ENCODE peak calls at places on chromosomes 3 and 15, in nine cellular contexts. One of them, this sample, is unnamed.

GRCh38 chr3:55160241-55160877 is 232.5 kb upstream of the LRTM1 start:
- DNase-seq in dorsolateral prefrontal cortex: no peak
- DNase-seq in upper lobe of right lung: no peak
- DNase-seq in GM13976: no peak
- DNase-seq in esophagus squamous epithelium: no peak
- DNase-seq in cardiac muscle cell: peak; percentile 91
- DNase-seq in right atrium auricular region: peak; percentile 76
- DNase-seq in IMR-90: peak; percentile 100
- DNase-seq in left ventricle myocardium inferior: peak; percentile 23
- DNase-seq in this sample: peak; percentile 22

GRCh38 chr3:143839980-143840379 is 8.3 kb downstream of the SLC9A9 start:
- DNase-seq in left ventricle myocardium inferior: no peak
- DNase-seq in dorsolateral prefrontal cortex: no peak
- DNase-seq in upper lobe of right lung: no peak
- DNase-seq in IMR-90: no peak
- DNase-seq in cardiac muscle cell: no peak
- DNase-seq in right atrium auricular region: no peak
- DNase-seq in GM13976: no peak
- DNase-seq in esophagus squamous epithelium: no peak
- DNase-seq in this sample: no peak

GRCh38 chr3:180265551-180265950 is 228.8 kb upstream of the PEX5L start:
- DNase-seq in GM13976: no peak
- DNase-seq in left ventricle myocardium inferior: no peak
- DNase-seq in IMR-90: peak; percentile 67
- DNase-seq in upper lobe of right lung: no peak
- DNase-seq in esophagus squamous epithelium: no peak
- DNase-seq in cardiac muscle cell: no peak
- DNase-seq in right atrium auricular region: no peak
- DNase-seq in dorsolateral prefrontal cortex: peak; percentile 16
- DNase-seq in this sample: no peak

GRCh38 chr15:68277131-68277604 is 377 bp upstream of the FEM1B start:
- DNase-seq in GM13976: no peak
- DNase-seq in upper lobe of right lung: no peak
- DNase-seq in dorsolateral prefrontal cortex: peak; percentile 47
- DNase-seq in cardiac muscle cell: peak; percentile 78
- DNase-seq in left ventricle myocardium inferior: no peak
- DNase-seq in right atrium auricular region: no peak
- DNase-seq in esophagus squamous epithelium: no peak
- DNase-seq in IMR-90: peak; percentile 48
- DNase-seq in this sample: peak; percentile 48

GRCh38 chr15:81337713-81338157 is 13.8 kb upstream of the STARD5 start:
- DNase-seq in cardiac muscle cell: peak; percentile 46
- DNase-seq in IMR-90: no peak
- DNase-seq in GM13976: no peak
- DNase-seq in esophagus squamous epithelium: no peak
- DNase-seq in right atrium auricular region: peak; percentile 59
- DNase-seq in upper lobe of right lung: no peak
- DNase-seq in dorsolateral prefrontal cortex: no peak
- DNase-seq in left ventricle myocardium inferior: no peak
- DNase-seq in this sample: no peak

GRCh38 chr3:111072016-111072891 is 638 bp downstream of the NECTIN3 start:
- DNase-seq in esophagus squamous epithelium: no peak
- DNase-seq in upper lobe of right lung: peak; percentile 74
- DNase-seq in GM13976: peak; percentile 36
- DNase-seq in cardiac muscle cell: peak; percentile 50
- DNase-seq in right atrium auricular region: no peak
- DNase-seq in left ventricle myocardium inferior: peak; percentile 25
- DNase-seq in IMR-90: peak; percentile 25
- DNase-seq in dorsolateral prefrontal cortex: no peak
- DNase-seq in this sample: peak; percentile 47

GRCh38 chr15:62378772-62379171 is 213.7 kb upstream of the C2CD4B start:
- DNase-seq in GM13976: no peak
- DNase-seq in esophagus squamous epithelium: no peak
- DNase-seq in dorsolateral prefrontal cortex: no peak
- DNase-seq in IMR-90: no peak
- DNase-seq in upper lobe of right lung: no peak
- DNase-seq in cardiac muscle cell: no peak
- DNase-seq in right atrium auricular region: no peak
- DNase-seq in left ventricle myocardium inferior: no peak
- DNase-seq in this sample: no peak

GRCh38 chr3:178267158-178267838 is 268.9 kb upstream of the KCNMB2 start:
- DNase-seq in cardiac muscle cell: no peak
- DNase-seq in IMR-90: peak; percentile 28
- DNase-seq in right atrium auricular region: no peak
- DNase-seq in upper lobe of right lung: no peak
- DNase-seq in GM13976: no peak
- DNase-seq in esophagus squamous epithelium: no peak
- DNase-seq in dorsolateral prefrontal cortex: no peak
- DNase-seq in left ventricle myocardium inferior: no peak
- DNase-seq in this sample: no peak

GRCh38 chr15:25635190-25635589 is 196.4 kb upstream of the UBE3A start:
- DNase-seq in cardiac muscle cell: no peak
- DNase-seq in dorsolateral prefrontal cortex: no peak
- DNase-seq in right atrium auricular region: no peak
- DNase-seq in esophagus squamous epithelium: no peak
- DNase-seq in IMR-90: no peak
- DNase-seq in GM13976: no peak
- DNase-seq in left ventricle myocardium inferior: no peak
- DNase-seq in upper lobe of right lung: no peak
- DNase-seq in this sample: no peak

GRCh38 chr3:10594915-10595314 is 89.5 kb upstream of the ATP2B2 start:
- DNase-seq in upper lobe of right lung: no peak
- DNase-seq in esophagus squamous epithelium: no peak
- DNase-seq in right atrium auricular region: no peak
- DNase-seq in GM13976: peak; percentile 57
- DNase-seq in cardiac muscle cell: peak; percentile 70
- DNase-seq in left ventricle myocardium inferior: no peak
- DNase-seq in dorsolateral prefrontal cortex: no peak
- DNase-seq in IMR-90: peak; percentile 53
- DNase-seq in this sample: peak; percentile 74

GRCh38 chr15:64019764-64020163 is 26.5 kb downstream of the DAPK2 start:
- DNase-seq in esophagus squamous epithelium: no peak
- DNase-seq in upper lobe of right lung: no peak
- DNase-seq in dorsolateral prefrontal cortex: no peak
- DNase-seq in cardiac muscle cell: no peak
- DNase-seq in left ventricle myocardium inferior: peak; percentile 52
- DNase-seq in IMR-90: no peak
- DNase-seq in GM13976: no peak
- DNase-seq in right atrium auricular region: no peak
- DNase-seq in this sample: no peak

GRCh38 chr15:101128191-101128590 is 123.7 kb downstream of the CHSY1 start:
- DNase-seq in left ventricle myocardium inferior: no peak
- DNase-seq in esophagus squamous epithelium: no peak
- DNase-seq in IMR-90: peak; percentile 99
- DNase-seq in dorsolateral prefrontal cortex: no peak
- DNase-seq in GM13976: no peak
- DNase-seq in right atrium auricular region: no peak
- DNase-seq in cardiac muscle cell: peak; percentile 95
- DNase-seq in upper lobe of right lung: no peak
- DNase-seq in this sample: no peak

GRCh38 chr15:80920271-80920699 is 69.3 kb downstream of the MESD start:
- DNase-seq in cardiac muscle cell: no peak
- DNase-seq in IMR-90: no peak
- DNase-seq in upper lobe of right lung: no peak
- DNase-seq in left ventricle myocardium inferior: no peak
- DNase-seq in dorsolateral prefrontal cortex: no peak
- DNase-seq in right atrium auricular region: no peak
- DNase-seq in GM13976: no peak
- DNase-seq in esophagus squamous epithelium: no peak
- DNase-seq in this sample: no peak

GRCh38 chr15:31387483-31388118 is 61.0 kb downstream of the KLF13 start:
- DNase-seq in GM13976: peak; percentile 9
- DNase-seq in dorsolateral prefrontal cortex: peak; percentile 22
- DNase-seq in IMR-90: peak; percentile 18
- DNase-seq in left ventricle myocardium inferior: peak; percentile 76
- DNase-seq in upper lobe of right lung: no peak
- DNase-seq in right atrium auricular region: peak; percentile 73
- DNase-seq in cardiac muscle cell: peak; percentile 57
- DNase-seq in esophagus squamous epithelium: no peak
- DNase-seq in this sample: peak; percentile 95

GRCh38 chr3:186882125-186882524 is 39.6 kb downstream of the ADIPOQ start:
- DNase-seq in GM13976: no peak
- DNase-seq in right atrium auricular region: no peak
- DNase-seq in esophagus squamous epithelium: no peak
- DNase-seq in left ventricle myocardium inferior: no peak
- DNase-seq in dorsolateral prefrontal cortex: no peak
- DNase-seq in cardiac muscle cell: peak; percentile 26
- DNase-seq in upper lobe of right lung: no peak
- DNase-seq in IMR-90: no peak
- DNase-seq in this sample: no peak

GRCh38 chr3:134838599-134838998 is 43.5 kb downstream of the EPHB1 start:
- DNase-seq in right atrium auricular region: no peak
- DNase-seq in cardiac muscle cell: no peak
- DNase-seq in IMR-90: no peak
- DNase-seq in esophagus squamous epithelium: no peak
- DNase-seq in dorsolateral prefrontal cortex: no peak
- DNase-seq in GM13976: no peak
- DNase-seq in upper lobe of right lung: no peak
- DNase-seq in left ventricle myocardium inferior: no peak
- DNase-seq in this sample: no peak

GRCh38 chr3:172904817-172905479 is 154.4 kb downstream of the ECT2 start:
- DNase-seq in GM13976: no peak
- DNase-seq in right atrium auricular region: no peak
- DNase-seq in cardiac muscle cell: no peak
- DNase-seq in esophagus squamous epithelium: no peak
- DNase-seq in left ventricle myocardium inferior: no peak
- DNase-seq in dorsolateral prefrontal cortex: no peak
- DNase-seq in IMR-90: no peak
- DNase-seq in upper lobe of right lung: no peak
- DNase-seq in this sample: no peak

GRCh38 chr3:33982269-33982798 is 183.9 kb downstream of the PDCD6IP start:
- DNase-seq in esophagus squamous epithelium: no peak
- DNase-seq in upper lobe of right lung: no peak
- DNase-seq in right atrium auricular region: no peak
- DNase-seq in IMR-90: peak; percentile 63
- DNase-seq in GM13976: no peak
- DNase-seq in dorsolateral prefrontal cortex: no peak
- DNase-seq in left ventricle myocardium inferior: no peak
- DNase-seq in cardiac muscle cell: no peak
- DNase-seq in this sample: no peak

GRCh38 chr3:67016522-67017080 is 18.5 kb downstream of the KBTBD8 start:
- DNase-seq in right atrium auricular region: no peak
- DNase-seq in esophagus squamous epithelium: no peak
- DNase-seq in upper lobe of right lung: no peak
- DNase-seq in GM13976: no peak
- DNase-seq in dorsolateral prefrontal cortex: no peak
- DNase-seq in cardiac muscle cell: no peak
- DNase-seq in IMR-90: no peak
- DNase-seq in left ventricle myocardium inferior: no peak
- DNase-seq in this sample: no peak

GRCh38 chr3:72380711-72381508 is 467.3 kb downstream of the SHQ1 start:
- DNase-seq in cardiac muscle cell: no peak
- DNase-seq in esophagus squamous epithelium: no peak
- DNase-seq in right atrium auricular region: no peak
- DNase-seq in GM13976: no peak
- DNase-seq in IMR-90: no peak
- DNase-seq in left ventricle myocardium inferior: no peak
- DNase-seq in upper lobe of right lung: no peak
- DNase-seq in dorsolateral prefrontal cortex: no peak
- DNase-seq in this sample: no peak

GRCh38 chr3:56881035-56881575 is 79.4 kb upstream of the ARHGEF3 start:
- DNase-seq in cardiac muscle cell: no peak
- DNase-seq in GM13976: no peak
- DNase-seq in upper lobe of right lung: no peak
- DNase-seq in right atrium auricular region: no peak
- DNase-seq in esophagus squamous epithelium: no peak
- DNase-seq in dorsolateral prefrontal cortex: no peak
- DNase-seq in left ventricle myocardium inferior: no peak
- DNase-seq in IMR-90: peak; percentile 3
- DNase-seq in this sample: no peak

GRCh38 chr3:23900744-23901143 is 16.0 kb downstream of the NKIRAS1 start:
- DNase-seq in GM13976: no peak
- DNase-seq in upper lobe of right lung: no peak
- DNase-seq in esophagus squamous epithelium: no peak
- DNase-seq in right atrium auricular region: no peak
- DNase-seq in dorsolateral prefrontal cortex: no peak
- DNase-seq in IMR-90: peak; percentile 71
- DNase-seq in left ventricle myocardium inferior: no peak
- DNase-seq in cardiac muscle cell: peak; percentile 75
- DNase-seq in this sample: no peak

GRCh38 chr3:183959214-183959613 is 58.5 kb downstream of the ABCC5 start:
- DNase-seq in cardiac muscle cell: no peak
- DNase-seq in upper lobe of right lung: no peak
- DNase-seq in dorsolateral prefrontal cortex: no peak
- DNase-seq in IMR-90: no peak
- DNase-seq in esophagus squamous epithelium: no peak
- DNase-seq in left ventricle myocardium inferior: no peak
- DNase-seq in right atrium auricular region: no peak
- DNase-seq in GM13976: no peak
- DNase-seq in this sample: no peak
- TF ChIP-seq CTCF in cardiac muscle cell: no peak
- TF ChIP-seq CTCF in upper lobe of right lung: no peak
- TF ChIP-seq CTCF in dorsolateral prefrontal cortex: no peak
- TF ChIP-seq CTCF in IMR-90: no peak
- TF ChIP-seq CTCF in esophagus squamous epithelium: no peak
- TF ChIP-seq CTCF in left ventricle myocardium inferior: no peak
- TF ChIP-seq CTCF in right atrium auricular region: no peak
- TF ChIP-seq CTCF in GM13976: no peak
- TF ChIP-seq CTCF in this sample: no peak

DNA sequence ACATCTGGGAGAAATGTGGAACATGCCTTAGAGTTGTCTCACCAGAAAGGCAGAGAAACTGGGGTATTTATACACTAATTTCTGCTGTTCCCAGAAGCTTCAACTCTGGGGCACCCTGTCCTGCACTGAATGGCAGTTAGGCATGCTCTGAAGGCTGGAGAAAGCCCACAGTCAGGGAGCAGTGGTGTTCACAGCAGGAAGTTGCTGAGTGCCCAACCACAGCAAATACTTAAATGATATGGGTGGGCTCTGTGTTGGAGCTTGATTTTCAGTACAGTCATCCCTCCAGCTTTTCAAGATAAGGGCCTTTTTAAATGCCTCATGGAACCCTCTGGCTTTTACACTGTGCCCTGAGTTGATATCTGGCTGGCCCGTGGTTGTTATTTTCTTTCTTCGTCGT is 38.7 kb upstream of the RASGRF1 start:
- DNase-seq in GM13976: no peak
- DNase-seq in upper lobe of right lung: no peak
- DNase-seq in IMR-90: no peak
- DNase-seq in dorsolateral prefrontal cortex: no peak
- DNase-seq in right atrium auricular region: no peak
- DNase-seq in cardiac muscle cell: no peak
- DNase-seq in left ventricle myocardium inferior: no peak
- DNase-seq in esophagus squamous epithelium: no peak
- DNase-seq in this sample: no peak
- TF ChIP-seq CTCF in GM13976: no peak
- TF ChIP-seq CTCF in upper lobe of right lung: no peak
- TF ChIP-seq CTCF in IMR-90: no peak
- TF ChIP-seq CTCF in dorsolateral prefrontal cortex: no peak
- TF ChIP-seq CTCF in right atrium auricular region: no peak
- TF ChIP-seq CTCF in cardiac muscle cell: no peak
- TF ChIP-seq CTCF in left ventricle myocardium inferior: no peak
- TF ChIP-seq CTCF in esophagus squamous epithelium: no peak
- TF ChIP-seq CTCF in this sample: no peak

GRCh38 chr3:167862104-167862785 is 126.7 kb downstream of the SERPINI1 start:
- DNase-seq in GM13976: no peak
- DNase-seq in cardiac muscle cell: no peak
- DNase-seq in esophagus squamous epithelium: no peak
- DNase-seq in right atrium auricular region: no peak
- DNase-seq in upper lobe of right lung: no peak
- DNase-seq in IMR-90: no peak
- DNase-seq in dorsolateral prefrontal cortex: no peak
- DNase-seq in left ventricle myocardium inferior: no peak
- DNase-seq in this sample: no peak
- TF ChIP-seq CTCF in GM13976: no peak
- TF ChIP-seq CTCF in cardiac muscle cell: no peak
- TF ChIP-seq CTCF in esophagus squamous epithelium: no peak
- TF ChIP-seq CTCF in right atrium auricular region: no peak
- TF ChIP-seq CTCF in upper lobe of right lung: no peak
- TF ChIP-seq CTCF in IMR-90: no peak
- TF ChIP-seq CTCF in dorsolateral prefrontal cortex: no peak
- TF ChIP-seq CTCF in left ventricle myocardium inferior: no peak
- TF ChIP-seq CTCF in this sample: no peak

GRCh38 chr15:23823508-23823907 is 136.4 kb upstream of the NDN start:
- DNase-seq in GM13976: no peak
- DNase-seq in right atrium auricular region: no peak
- DNase-seq in upper lobe of right lung: no peak
- DNase-seq in left ventricle myocardium inferior: no peak
- DNase-seq in cardiac muscle cell: no peak
- DNase-seq in IMR-90: no peak
- DNase-seq in esophagus squamous epithelium: no peak
- DNase-seq in dorsolateral prefrontal cortex: no peak
- DNase-seq in this sample: peak; percentile 60
- TF ChIP-seq CTCF in GM13976: no peak
- TF ChIP-seq CTCF in right atrium auricular region: no peak
- TF ChIP-seq CTCF in upper lobe of right lung: no peak
- TF ChIP-seq CTCF in left ventricle myocardium inferior: no peak
- TF ChIP-seq CTCF in cardiac muscle cell: no peak
- TF ChIP-seq CTCF in IMR-90: no peak
- TF ChIP-seq CTCF in esophagus squamous epithelium: no peak
- TF ChIP-seq CTCF in dorsolateral prefrontal cortex: no peak
- TF ChIP-seq CTCF in this sample: no peak

This sample was measured in adrenal gland.